ENCODE peak calls at places on chromosomes 16 and 17, in seven cellular contexts. J, R, A, S, O, U and I are unnamed samples.

GRCh38 chr16:80954985-80955384 is 51.7 kb downstream of the CMC2 start:
- DNase-seq in J (no peak), R (no peak), A (no peak), S (no peak), O (no peak), U (no peak), I (no peak)

GRCh38 chr17:37694734-37695133 is 50.1 kb downstream of the HNF1B start:
- DNase-seq in J (peak; percentile 32), R (no peak), A (no peak), S (no peak), O (no peak), U (no peak), I (no peak)

GRCh38 chr17:59647288-59647687 is 27.6 kb downstream of the CLTC start:
- DNase-seq in J (no peak), R (no peak), A (no peak), S (no peak), O (no peak), U (no peak), I (no peak)

GRCh38 chr16:16083421-16084156 is 134.2 kb downstream of the ABCC1 start:
- DNase-seq in J (no peak), R (no peak), A (no peak), S (peak; percentile 81), O (no peak), U (no peak), I (no peak)

GRCh38 chr17:9859781-9860180 is 34.1 kb downstream of the GLP2R start:
- DNase-seq in J (no peak), R (no peak), A (no peak), S (no peak), O (no peak), U (no peak), I (no peak)

GRCh38 chr16:87310610-87311009 is 6.6 kb downstream of the C16orf95 start:
- DNase-seq in J (no peak), R (no peak), A (no peak), S (no peak), O (no peak), U (no peak), I (no peak)

GRCh38 chr17:80720624-80721577 is 176.3 kb downstream of the RPTOR start:
- DNase-seq in J (peak; percentile 58), R (no peak), A (no peak), S (no peak), O (no peak), U (no peak), I (peak; percentile 41)

GRCh38 chr17:62663304-62663703 is 35.8 kb downstream of the MRC2 start:
- DNase-seq in J (no peak), R (no peak), A (no peak), S (no peak), O (no peak), U (no peak), I (no peak)

GRCh38 chr17:57508706-57509105 is 236.4 kb downstream of the CCDC182 start:
- DNase-seq in J (no peak), R (no peak), A (no peak), S (no peak), O (no peak), U (no peak), I (no peak)

GRCh38 chr16:27228036-27228435 is 24.7 kb downstream of the KDM8 start:
- DNase-seq in J (no peak), R (no peak), A (no peak), S (no peak), O (no peak), U (no peak), I (no peak)

GRCh38 chr16:3186946-3187690 is 886 bp upstream of the OR1F1 start:
- DNase-seq in J (no peak), R (no peak), A (no peak), S (no peak), O (no peak), U (no peak), I (no peak)

GRCh38 chr17:19388791-19389190 is 1.8 kb upstream of the MFAP4 start:
- DNase-seq in J (no peak), R (no peak), A (no peak), S (no peak), O (no peak), U (no peak), I (no peak)

GRCh38 chr17:47840742-47841487 is at the start of gene SCRN2:
- DNase-seq in J (peak; percentile 78), R (peak; percentile 88), A (no peak), S (peak; percentile 96), O (peak; percentile 88), U (peak; percentile 69), I (no peak)

GRCh38 chr17:38464723-38465419 is 36.6 kb downstream of the ARHGAP23 start:
- DNase-seq in J (peak; percentile 96), R (peak; percentile 67), A (peak; percentile 85), S (no peak), O (peak; percentile 90), U (no peak), I (peak; percentile 59)

GRCh38 chr16:18796377-18796776 is 5.0 kb downstream of the ARL6IP1 start:
- DNase-seq in J (no peak), R (no peak), A (no peak), S (no peak), O (no peak), U (no peak), I (no peak)

GRCh38 chr16:80751167-80751566 is 53.2 kb downstream of the CDYL2 start:
- DNase-seq in J (peak; percentile 89), R (no peak), A (peak; percentile 28), S (no peak), O (no peak), U (no peak), I (no peak)

GRCh38 chr17:82449136-82449882 is 1.2 kb downstream of the CYBC1 start:
- DNase-seq in J (no peak), R (peak; percentile 96), A (no peak), S (peak; percentile 48), O (no peak), U (no peak), I (no peak)

GRCh38 chr16:1791256-1791942 is 2.1 kb downstream of the IGFALS start:
- DNase-seq in J (no peak), R (no peak), A (no peak), S (no peak), O (no peak), U (no peak), I (no peak)

GRCh38 chr17:43401293-43401692 is 2.5 kb downstream of the ARL4D start:
- DNase-seq in J (peak; percentile 88), R (no peak), A (peak; percentile 79), S (no peak), O (no peak), U (no peak), I (no peak)

GRCh38 chr17:50922107-50922506 is 56.0 kb upstream of the TOB1 start:
- DNase-seq in J (peak; percentile 43), R (no peak), A (no peak), S (no peak), O (no peak), U (no peak), I (no peak)

GRCh38 chr17:68378202-68379149 is 78.8 kb downstream of the WIPI1 start:
- DNase-seq in J (peak; percentile 94), R (no peak), A (peak; percentile 89), S (no peak), O (peak; percentile 30), U (no peak), I (peak; percentile 61)

GRCh38 chr17:41131979-41132378 is 8.0 kb upstream of the KRTAP4-12 start:
- DNase-seq in J (no peak), R (no peak), A (no peak), S (no peak), O (no peak), U (no peak), I (no peak)

GRCh38 chr16:29146266-29146665 is 161.4 kb downstream of the LAT start:
- DNase-seq in J (no peak), R (no peak), A (no peak), S (no peak), O (no peak), U (no peak), I (no peak)

GRCh38 chr17:83080641-83081560 is 1.5 kb downstream of the METRNL start:
- DNase-seq in J (no peak), R (no peak), A (no peak), S (no peak), O (no peak), U (no peak), I (no peak)

GRCh38 chr16:57062329-57062728 is 30.1 kb upstream of the CPNE2 start:
- DNase-seq in J (no peak), R (no peak), A (no peak), S (no peak), O (no peak), U (no peak), I (no peak)

GRCh38 chr16:71348262-71349085 is 10.0 kb upstream of the CALB2 start:
- DNase-seq in J (no peak), R (no peak), A (no peak), S (no peak), O (no peak), U (no peak), I (no peak)

GRCh38 chr16:11047939-11048500 is 103.7 kb downstream of the CLEC16A start:
- DNase-seq in J (no peak), R (no peak), A (no peak), S (no peak), O (no peak), U (no peak), I (no peak)

GRCh38 chr17:66884931-66885330 is 50.0 kb downstream of the CACNG5 start:
- DNase-seq in J (no peak), R (no peak), A (no peak), S (no peak), O (no peak), U (no peak), I (no peak)